ENCODE peak calls at places on chromosome 13, in five cellular contexts. O is Daoy, C is T-helper 22 cell, Y is astrocyte of the spinal cord, G is Kasumi-1. E is an unnamed sample.

GRCh38 chr13:20877902-20878301 is 24.6 kb downstream of the XPO4 start:
- DNase-seq in Y (no peak), O (no peak), G (no peak), C (no peak), E (no peak)

GRCh38 chr13:104580931-104581330 is 1514.7 kb upstream of the SLC10A2 start:
- DNase-seq in O (no peak), C (no peak), G (no peak), Y (no peak), E (no peak)

GRCh38 chr13:97333983-97334382 is 100.0 kb upstream of the RAP2A start:
- DNase-seq in Y (no peak), G (no peak), C (no peak), O (no peak), E (no peak)

GRCh38 chr13:103605546-103606326 is 539.5 kb upstream of the SLC10A2 start:
- DNase-seq in C (no peak), Y (no peak), O (peak), G (no peak), E (no peak)

GRCh38 chr13:109971745-109972090 is 185.3 kb upstream of the IRS2 start:
- DNase-seq in C (no peak), O (no peak), Y (no peak), G (no peak), E (no peak)

GRCh38 chr13:113090806-113091205 is 14.8 kb upstream of the F7 start:
- DNase-seq in Y (no peak), O (no peak), C (no peak), G (no peak), E (no peak)

GRCh38 chr13:32147976-32148375 is 116.4 kb downstream of the FRY start:
- DNase-seq in C (no peak), G (peak), Y (no peak), O (no peak), E (no peak)

GRCh38 chr13:28710161-28710560 is 8.6 kb downstream of the SLC46A3 start:
- DNase-seq in G (no peak), Y (no peak), C (no peak), O (no peak), E (no peak)

GRCh38 chr13:28440774-28441532 is 54.0 kb downstream of the FLT1 start:
- DNase-seq in G (no peak), Y (no peak), O (no peak), C (no peak), E (no peak)

GRCh38 chr13:38783992-38784875 is 97.4 kb downstream of the FREM2 start:
- DNase-seq in O (no peak), G (no peak), Y (no peak), C (no peak), E (no peak)

GRCh38 chr13:40692946-40693345 is 26.5 kb upstream of the FOXO1 start:
- DNase-seq in O (no peak), C (no peak), Y (no peak), G (no peak), E (no peak)

GRCh38 chr13:100347941-100348340 is 240.6 kb downstream of the GGACT start:
- DNase-seq in C (no peak), O (peak), G (no peak), Y (peak), E (no peak)

GRCh38 chr13:99501952-99502310 is 659 bp downstream of the TM9SF2 start:
- DNase-seq in Y (no peak), G (no peak), O (peak), C (no peak), E (peak)

GRCh38 chr13:107347641-107348369 is 779.9 kb upstream of the ARGLU1 start:
- DNase-seq in O (no peak), Y (no peak), C (no peak), G (no peak), E (no peak)

GRCh38 chr13:60329221-60329983 is 67.6 kb upstream of the TDRD3 start:
- DNase-seq in O (peak), C (no peak), Y (peak), G (peak), E (peak)

GRCh38 chr13:32073180-32073864 is 41.7 kb downstream of the FRY start:
- DNase-seq in Y (no peak), C (no peak), G (no peak), O (no peak), E (peak)

GRCh38 chr13:111662451-111662850 is 342.0 kb downstream of the TEX29 start:
- DNase-seq in C (no peak), Y (no peak), O (no peak), G (no peak), E (no peak)

GRCh38 chr13:40060318-40061007 is 405.0 kb downstream of the COG6 start:
- DNase-seq in O (peak), G (no peak), Y (peak), C (no peak), E (peak)

GRCh38 chr13:105410602-105411001 is 1124.9 kb downstream of the EFNB2 start:
- DNase-seq in C (no peak), O (peak), G (no peak), Y (no peak), E (peak)

GRCh38 chr13:100247937-100248336 is 159.0 kb downstream of the PCCA start:
- DNase-seq in Y (no peak), C (no peak), G (no peak), O (no peak), E (no peak)

GRCh38 chr13:26019241-26019640 is 32.6 kb downstream of the SHISA2 start:
- DNase-seq in G (no peak), Y (no peak), O (peak), C (no peak), E (no peak)

GRCh38 chr13:97429681-97430081 is 4.3 kb upstream of the RAP2A start:
- DNase-seq in Y (peak), O (peak), C (no peak), G (no peak), E (peak)

GRCh38 chr13:32901994-32902780 is 114.0 kb upstream of the KL start:
- DNase-seq in Y (no peak), G (no peak), C (no peak), O (no peak), E (peak)

GRCh38 chr13:39012608-39013007 is 22.0 kb upstream of the STOML3 start:
- DNase-seq in O (no peak), G (no peak), C (no peak), Y (no peak), E (no peak)

E was measured in AG10803.